ENCODE peak calls at places on chromosomes 3 and 15, in six cellular contexts. One of them, this sample, is unnamed.

GRCh38 chr15:48984811-48985352 is 21.2 kb upstream of the SHC4 start:
- DNase-seq in endodermal cell: no peak
- DNase-seq in left lung: no peak
- DNase-seq in heart left ventricle: no peak
- DNase-seq in foreskin fibroblast: no peak
- DNase-seq in bronchial epithelial cell: no peak
- DNase-seq in this sample: no peak

GRCh38 chr15:67194171-67195114 is 60.0 kb downstream of the AAGAB start:
- DNase-seq in foreskin fibroblast: no peak
- DNase-seq in heart left ventricle: no peak
- DNase-seq in bronchial epithelial cell: no peak
- DNase-seq in endodermal cell: no peak
- DNase-seq in left lung: no peak
- DNase-seq in this sample: no peak

GRCh38 chr3:66656608-66657007 is 155.8 kb upstream of the LRIG1 start:
- DNase-seq in foreskin fibroblast: no peak
- DNase-seq in bronchial epithelial cell: no peak
- DNase-seq in heart left ventricle: no peak
- DNase-seq in left lung: no peak
- DNase-seq in endodermal cell: no peak
- DNase-seq in this sample: no peak

GRCh38 chr15:99616773-99617342 is 51.1 kb downstream of the MEF2A start:
- DNase-seq in foreskin fibroblast: no peak
- DNase-seq in heart left ventricle: no peak
- DNase-seq in endodermal cell: no peak
- DNase-seq in bronchial epithelial cell: no peak
- DNase-seq in left lung: no peak
- DNase-seq in this sample: no peak

GRCh38 chr3:53833650-53834049 is 12.6 kb downstream of the CHDH start:
- DNase-seq in bronchial epithelial cell: no peak
- DNase-seq in heart left ventricle: no peak
- DNase-seq in endodermal cell: peak
- DNase-seq in left lung: no peak
- DNase-seq in foreskin fibroblast: no peak
- DNase-seq in this sample: no peak

GRCh38 chr3:171586274-171586673 is 126.1 kb upstream of the TNIK start:
- DNase-seq in bronchial epithelial cell: no peak
- DNase-seq in left lung: no peak
- DNase-seq in heart left ventricle: no peak
- DNase-seq in foreskin fibroblast: no peak
- DNase-seq in endodermal cell: no peak
- DNase-seq in this sample: no peak

GRCh38 chr3:71510485-71510884 is 73.0 kb downstream of the FOXP1 start:
- DNase-seq in bronchial epithelial cell: no peak
- DNase-seq in endodermal cell: peak
- DNase-seq in left lung: no peak
- DNase-seq in foreskin fibroblast: no peak
- DNase-seq in heart left ventricle: no peak
- DNase-seq in this sample: no peak

GRCh38 chr3:197424674-197425484 is 126.5 kb upstream of the DLG1 start:
- DNase-seq in left lung: no peak
- DNase-seq in heart left ventricle: no peak
- DNase-seq in bronchial epithelial cell: no peak
- DNase-seq in endodermal cell: no peak
- DNase-seq in foreskin fibroblast: no peak
- DNase-seq in this sample: no peak

GRCh38 chr3:136277634-136278033 is 27.5 kb downstream of the PCCB start:
- DNase-seq in left lung: no peak
- DNase-seq in foreskin fibroblast: no peak
- DNase-seq in bronchial epithelial cell: no peak
- DNase-seq in endodermal cell: peak
- DNase-seq in heart left ventricle: no peak
- DNase-seq in this sample: no peak

GRCh38 chr3:182121424-182121823 is 409.7 kb downstream of the SOX2 start:
- DNase-seq in heart left ventricle: no peak
- DNase-seq in endodermal cell: no peak
- DNase-seq in left lung: no peak
- DNase-seq in foreskin fibroblast: no peak
- DNase-seq in bronchial epithelial cell: no peak
- DNase-seq in this sample: no peak

GRCh38 chr15:70505411-70505919 is 257.9 kb downstream of the UACA start:
- DNase-seq in foreskin fibroblast: peak
- DNase-seq in bronchial epithelial cell: peak
- DNase-seq in heart left ventricle: no peak
- DNase-seq in left lung: no peak
- DNase-seq in endodermal cell: no peak
- DNase-seq in this sample: no peak

GRCh38 chr3:107512108-107512507 is 10.7 kb upstream of the BBX start:
- DNase-seq in heart left ventricle: no peak
- DNase-seq in left lung: no peak
- DNase-seq in foreskin fibroblast: no peak
- DNase-seq in bronchial epithelial cell: no peak
- DNase-seq in endodermal cell: peak
- DNase-seq in this sample: no peak

GRCh38 chr15:96851613-96852012 is 521.1 kb downstream of the NR2F2 start:
- DNase-seq in heart left ventricle: no peak
- DNase-seq in bronchial epithelial cell: no peak
- DNase-seq in endodermal cell: no peak
- DNase-seq in foreskin fibroblast: peak
- DNase-seq in left lung: no peak
- DNase-seq in this sample: no peak

GRCh38 chr15:48574187-48574586 is 71.3 kb downstream of the FBN1 start:
- DNase-seq in bronchial epithelial cell: no peak
- DNase-seq in endodermal cell: no peak
- DNase-seq in left lung: no peak
- DNase-seq in heart left ventricle: no peak
- DNase-seq in foreskin fibroblast: no peak
- DNase-seq in this sample: no peak

GRCh38 chr3:133588035-133588434 is 14.5 kb downstream of the CDV3 start:
- DNase-seq in endodermal cell: no peak
- DNase-seq in foreskin fibroblast: no peak
- DNase-seq in left lung: no peak
- DNase-seq in heart left ventricle: no peak
- DNase-seq in bronchial epithelial cell: no peak
- DNase-seq in this sample: no peak

GRCh38 chr3:52710512-52710911 is 4.6 kb downstream of the SPCS1 start:
- DNase-seq in heart left ventricle: no peak
- DNase-seq in left lung: no peak
- DNase-seq in bronchial epithelial cell: no peak
- DNase-seq in foreskin fibroblast: no peak
- DNase-seq in endodermal cell: no peak
- DNase-seq in this sample: no peak

DNA sequence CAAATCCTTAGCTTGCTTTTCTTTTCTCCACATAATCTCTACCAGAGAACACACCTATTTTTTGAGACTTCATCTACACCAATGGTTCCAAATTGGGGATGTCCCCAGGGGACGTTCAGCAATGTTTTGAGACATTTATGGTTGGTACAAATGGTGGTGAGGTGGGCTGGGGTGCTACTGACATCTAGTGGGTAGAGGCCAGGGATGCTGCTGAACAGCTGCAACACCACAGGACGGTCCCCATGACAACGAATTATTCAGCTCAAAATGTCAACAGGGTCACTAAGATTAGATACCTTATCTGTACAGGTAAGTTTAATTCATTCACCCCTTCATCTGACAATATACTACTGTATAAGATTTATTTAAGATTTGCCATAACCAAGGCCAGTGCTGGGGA is 14.4 kb downstream of the GK5 start:
- DNase-seq in foreskin fibroblast: no peak
- DNase-seq in bronchial epithelial cell: no peak
- DNase-seq in heart left ventricle: no peak
- DNase-seq in endodermal cell: peak
- DNase-seq in left lung: no peak
- DNase-seq in this sample: peak
- TF ChIP-seq CTCF in foreskin fibroblast: no peak
- TF ChIP-seq CTCF in bronchial epithelial cell: no peak
- TF ChIP-seq CTCF in heart left ventricle: no peak
- TF ChIP-seq CTCF in endodermal cell: peak
- TF ChIP-seq CTCF in left lung: no peak
- TF ChIP-seq CTCF in this sample: no peak

DNA sequence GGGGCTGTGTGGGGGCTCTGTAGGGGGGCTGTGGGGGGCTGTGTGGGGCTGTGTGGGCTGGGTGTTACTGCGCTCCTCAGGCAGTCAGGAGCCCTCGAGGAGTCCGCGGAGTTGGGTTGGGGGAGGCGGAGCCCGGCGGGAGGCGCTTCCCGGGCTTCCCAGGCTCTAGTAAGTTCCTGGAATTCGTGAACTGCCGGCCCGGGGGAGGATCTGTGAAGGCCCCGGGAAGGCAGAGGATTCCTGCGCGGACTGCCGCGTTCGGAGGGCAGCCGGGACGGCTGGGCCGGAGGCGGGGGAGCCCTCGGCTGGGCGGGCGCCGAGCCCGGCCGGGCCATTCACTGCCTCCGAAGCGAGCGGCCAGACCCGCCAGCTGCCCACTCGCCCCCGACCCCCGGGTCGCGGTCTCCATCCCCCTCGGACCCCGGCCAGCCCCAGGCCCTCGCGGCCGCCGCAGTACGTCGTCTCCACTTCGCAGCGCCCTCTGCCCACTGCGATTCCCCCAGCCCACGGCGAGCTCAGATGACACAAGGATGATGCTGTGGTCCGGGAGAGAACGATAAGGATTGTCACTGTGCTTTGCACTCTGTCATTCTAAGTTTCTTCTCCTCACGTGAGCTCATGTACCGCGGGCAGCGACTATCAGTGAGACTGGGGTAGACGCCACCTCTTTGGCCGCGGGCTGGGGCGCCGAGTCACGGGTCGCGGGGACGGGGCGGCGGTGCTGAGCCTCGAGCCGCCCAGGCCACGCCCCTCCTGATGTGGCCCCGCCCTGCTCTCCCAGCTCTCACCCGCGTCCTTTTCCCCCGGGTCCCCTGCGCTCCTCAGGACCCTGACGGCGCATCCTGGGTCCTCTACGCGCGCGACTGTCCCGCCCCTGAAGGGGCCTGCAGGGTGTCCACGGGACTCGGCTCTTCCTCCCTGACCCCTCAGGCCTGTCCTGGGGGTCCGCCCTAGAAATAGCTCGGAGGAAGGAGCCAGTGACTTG is 65.3 kb downstream of the KLF13 start:
- DNase-seq in left lung: peak
- DNase-seq in heart left ventricle: peak
- DNase-seq in bronchial epithelial cell: no peak
- DNase-seq in foreskin fibroblast: peak
- DNase-seq in endodermal cell: peak
- DNase-seq in this sample: peak
- TF ChIP-seq CTCF in left lung: no peak
- TF ChIP-seq CTCF in heart left ventricle: no peak
- TF ChIP-seq CTCF in bronchial epithelial cell: no peak
- TF ChIP-seq CTCF in foreskin fibroblast: no peak
- TF ChIP-seq CTCF in endodermal cell: no peak
- TF ChIP-seq CTCF in this sample: no peak

GRCh38 chr3:44117736-44118135 is 124.0 kb upstream of the TOPAZ1 start:
- DNase-seq in bronchial epithelial cell: no peak
- DNase-seq in foreskin fibroblast: no peak
- DNase-seq in heart left ventricle: no peak
- DNase-seq in endodermal cell: peak
- DNase-seq in left lung: no peak
- DNase-seq in this sample: no peak

GRCh38 chr3:44111482-44111881 is 130.2 kb upstream of the TOPAZ1 start:
- DNase-seq in left lung: no peak
- DNase-seq in heart left ventricle: no peak
- DNase-seq in endodermal cell: no peak
- DNase-seq in bronchial epithelial cell: no peak
- DNase-seq in foreskin fibroblast: no peak
- DNase-seq in this sample: no peak

GRCh38 chr3:44117239-44117638 is 124.4 kb upstream of the TOPAZ1 start:
- DNase-seq in bronchial epithelial cell: no peak
- DNase-seq in left lung: no peak
- DNase-seq in endodermal cell: peak
- DNase-seq in heart left ventricle: no peak
- DNase-seq in foreskin fibroblast: no peak
- DNase-seq in this sample: no peak

GRCh38 chr3:44110643-44111042 is 131.0 kb upstream of the TOPAZ1 start:
- DNase-seq in foreskin fibroblast: no peak
- DNase-seq in endodermal cell: no peak
- DNase-seq in left lung: no peak
- DNase-seq in heart left ventricle: no peak
- DNase-seq in bronchial epithelial cell: no peak
- DNase-seq in this sample: no peak

GRCh38 chr3:44114142-44114541 is 127.5 kb upstream of the TOPAZ1 start:
- DNase-seq in heart left ventricle: no peak
- DNase-seq in endodermal cell: peak
- DNase-seq in bronchial epithelial cell: no peak
- DNase-seq in foreskin fibroblast: no peak
- DNase-seq in left lung: peak
- DNase-seq in this sample: peak
- TF ChIP-seq CTCF in heart left ventricle: peak
- TF ChIP-seq CTCF in endodermal cell: peak
- TF ChIP-seq CTCF in bronchial epithelial cell: peak
- TF ChIP-seq CTCF in foreskin fibroblast: peak
- TF ChIP-seq CTCF in left lung: no peak
- TF ChIP-seq CTCF in this sample: peak

DNA sequence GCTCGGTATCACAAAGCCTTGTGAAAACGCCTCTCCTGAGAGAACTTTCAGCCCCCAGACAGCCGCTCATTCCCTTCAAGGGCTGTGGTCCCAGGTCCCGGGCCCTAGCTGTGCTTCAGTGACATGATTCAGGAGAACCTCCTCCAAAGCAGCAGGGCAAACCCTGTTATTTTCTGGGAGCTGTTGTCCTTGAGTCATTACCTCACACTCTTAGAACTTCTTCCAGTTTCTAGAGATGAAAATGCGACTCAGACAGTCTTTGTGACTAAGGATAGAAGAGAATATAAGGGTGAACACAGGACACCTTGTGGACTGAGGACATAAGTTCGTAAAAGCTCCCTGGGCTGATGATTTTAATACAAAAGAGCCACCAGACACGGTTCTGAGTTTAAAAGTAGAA is 203.8 kb downstream of the RORA start:
- DNase-seq in heart left ventricle: no peak
- DNase-seq in bronchial epithelial cell: no peak
- DNase-seq in left lung: no peak
- DNase-seq in foreskin fibroblast: no peak
- DNase-seq in endodermal cell: no peak
- DNase-seq in this sample: no peak
- TF ChIP-seq CTCF in heart left ventricle: no peak
- TF ChIP-seq CTCF in bronchial epithelial cell: no peak
- TF ChIP-seq CTCF in left lung: no peak
- TF ChIP-seq CTCF in foreskin fibroblast: no peak
- TF ChIP-seq CTCF in endodermal cell: no peak
- TF ChIP-seq CTCF in this sample: no peak

GRCh38 chr3:148962513-148962912 is 28.8 kb upstream of the GYG1 start:
- DNase-seq in bronchial epithelial cell: peak
- DNase-seq in endodermal cell: peak
- DNase-seq in foreskin fibroblast: peak
- DNase-seq in left lung: no peak
- DNase-seq in heart left ventricle: no peak
- DNase-seq in this sample: peak
- TF ChIP-seq CTCF in bronchial epithelial cell: peak
- TF ChIP-seq CTCF in endodermal cell: peak
- TF ChIP-seq CTCF in foreskin fibroblast: no peak
- TF ChIP-seq CTCF in left lung: no peak
- TF ChIP-seq CTCF in heart left ventricle: no peak
- TF ChIP-seq CTCF in this sample: no peak

DNA sequence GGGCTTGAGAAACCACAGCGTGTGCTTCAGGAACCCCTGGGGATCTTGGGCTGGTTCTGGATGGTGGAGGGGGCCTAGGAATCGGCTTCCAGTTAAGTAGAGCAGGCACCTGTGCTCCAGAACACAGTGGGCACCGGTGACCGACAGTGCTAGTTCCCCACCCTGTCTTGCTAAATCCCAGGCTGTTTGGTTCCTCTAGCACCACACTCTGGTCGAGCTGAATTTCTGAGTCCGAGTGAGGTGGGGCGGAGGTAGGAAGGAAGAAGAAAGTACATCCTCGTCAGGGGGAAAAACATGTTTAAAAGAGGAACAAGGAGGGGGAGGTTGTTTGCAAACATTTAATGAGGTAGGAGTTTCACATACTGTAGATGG is 29.1 kb downstream of the SLC6A6 start:
- DNase-seq in bronchial epithelial cell: no peak
- DNase-seq in endodermal cell: peak
- DNase-seq in heart left ventricle: no peak
- DNase-seq in foreskin fibroblast: no peak
- DNase-seq in left lung: no peak
- DNase-seq in this sample: no peak
- TF ChIP-seq CTCF in bronchial epithelial cell: no peak
- TF ChIP-seq CTCF in endodermal cell: peak
- TF ChIP-seq CTCF in heart left ventricle: no peak
- TF ChIP-seq CTCF in foreskin fibroblast: no peak
- TF ChIP-seq CTCF in left lung: no peak
- TF ChIP-seq CTCF in this sample: no peak